ENCODE peak calls at places on chromosomes 6 and 20, in five cellular contexts. One of them, this sample, is unnamed.

GRCh38 chr6:106334646-106335448 is 9.3 kb upstream of the ATG5 start:
- DNase-seq in A549: peak
- DNase-seq in GM12878: no peak
- DNase-seq in H1: peak
- DNase-seq in HepG2: peak
- DNase-seq in this sample: peak

GRCh38 chr6:163180874-163181541 is 233.5 kb upstream of the QKI start:
- DNase-seq in A549: peak
- DNase-seq in GM12878: no peak
- DNase-seq in H1: peak
- DNase-seq in HepG2: peak
- DNase-seq in this sample: no peak

GRCh38 chr6:100845676-100846075 is 35.5 kb downstream of the ASCC3 start:
- DNase-seq in A549: no peak
- DNase-seq in GM12878: no peak
- DNase-seq in H1: no peak
- DNase-seq in HepG2: no peak
- DNase-seq in this sample: no peak

GRCh38 chr6:130033999-130034814 is 15.8 kb downstream of the L3MBTL3 start:
- DNase-seq in A549: no peak
- DNase-seq in GM12878: no peak
- DNase-seq in H1: no peak
- DNase-seq in HepG2: no peak
- DNase-seq in this sample: no peak

GRCh38 chr6:71289039-71289801 is 609 bp downstream of the OGFRL1 start:
- DNase-seq in A549: peak
- DNase-seq in GM12878: no peak
- DNase-seq in H1: peak
- DNase-seq in HepG2: no peak
- DNase-seq in this sample: peak

GRCh38 chr6:157613011-157613522 is 210.0 kb upstream of the SNX9 start:
- DNase-seq in A549: peak
- DNase-seq in GM12878: no peak
- DNase-seq in H1: no peak
- DNase-seq in HepG2: peak
- DNase-seq in this sample: no peak

GRCh38 chr6:154386848-154387717 is 30.5 kb upstream of the IPCEF1 start:
- DNase-seq in A549: peak
- DNase-seq in GM12878: no peak
- DNase-seq in H1: no peak
- DNase-seq in HepG2: peak
- DNase-seq in this sample: no peak

GRCh38 chr6:24636681-24637080 is 9.3 kb downstream of the KIAA0319 start:
- DNase-seq in A549: no peak
- DNase-seq in GM12878: no peak
- DNase-seq in H1: no peak
- DNase-seq in HepG2: no peak
- DNase-seq in this sample: no peak

GRCh38 chr20:63178889-63179751 is 36.8 kb downstream of the YTHDF1 start:
- DNase-seq in A549: peak
- DNase-seq in GM12878: no peak
- DNase-seq in H1: peak
- DNase-seq in HepG2: no peak
- DNase-seq in this sample: peak

GRCh38 chr6:163941471-163941980 is 527.0 kb downstream of the QKI start:
- DNase-seq in A549: no peak
- DNase-seq in GM12878: no peak
- DNase-seq in H1: no peak
- DNase-seq in HepG2: no peak
- DNase-seq in this sample: no peak

GRCh38 chr20:64057628-64058498 is 5.1 kb upstream of the TCEA2 start:
- DNase-seq in A549: peak
- DNase-seq in GM12878: no peak
- DNase-seq in H1: peak
- DNase-seq in HepG2: peak
- DNase-seq in this sample: peak

DNA sequence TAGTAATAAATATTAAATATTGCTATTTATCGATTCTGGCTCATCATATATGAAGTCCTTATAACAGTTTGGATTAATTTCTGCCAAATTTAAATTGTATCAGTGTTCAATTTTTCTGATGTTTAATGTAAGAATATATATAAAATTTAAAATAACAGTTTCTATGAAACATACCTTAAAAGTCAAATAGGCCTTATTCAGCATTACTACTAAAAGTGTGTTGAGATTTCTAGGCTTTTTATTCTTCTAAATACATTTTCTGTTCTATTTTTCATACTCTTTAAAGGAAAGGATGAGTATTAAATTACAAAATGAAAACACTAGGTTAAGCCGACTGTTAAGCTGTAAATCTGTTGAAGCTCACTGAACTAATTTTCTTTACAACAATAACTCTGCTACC is 13.6 kb downstream of the PERP start:
- DNase-seq in A549: no peak
- DNase-seq in GM12878: no peak
- DNase-seq in H1: no peak
- DNase-seq in HepG2: no peak
- DNase-seq in this sample: no peak
- TF ChIP-seq MAX in A549: no peak
- TF ChIP-seq MAX in GM12878: no peak
- TF ChIP-seq MAX in H1: no peak
- TF ChIP-seq MAX in HepG2: no peak
- TF ChIP-seq MAX in this sample: no peak

GRCh38 chr20:57433658-57434389 is 42.6 kb downstream of the RBM38 start:
- DNase-seq in A549: no peak
- DNase-seq in GM12878: no peak
- DNase-seq in H1: no peak
- DNase-seq in HepG2: no peak
- DNase-seq in this sample: no peak
- TF ChIP-seq CHD2 in A549: no peak
- TF ChIP-seq CHD2 in GM12878: no peak
- TF ChIP-seq CHD2 in H1: no peak
- TF ChIP-seq CHD2 in HepG2: no peak
- TF ChIP-seq CHD2 in this sample: no peak

GRCh38 chr6:160215232-160215631 is 43.4 kb downstream of the SLC22A2 start:
- DNase-seq in A549: no peak
- DNase-seq in GM12878: no peak
- DNase-seq in H1: no peak
- DNase-seq in HepG2: no peak
- DNase-seq in this sample: no peak
- TF ChIP-seq MAX in A549: no peak
- TF ChIP-seq MAX in GM12878: no peak
- TF ChIP-seq MAX in H1: no peak
- TF ChIP-seq MAX in HepG2: no peak
- TF ChIP-seq MAX in this sample: no peak

GRCh38 chr6:93417421-93417996 is 1.9 kb downstream of the EPHA7 start:
- DNase-seq in A549: peak
- DNase-seq in GM12878: no peak
- DNase-seq in H1: no peak
- DNase-seq in HepG2: no peak
- DNase-seq in this sample: peak
- TF ChIP-seq CHD2 in A549: no peak
- TF ChIP-seq CHD2 in GM12878: no peak
- TF ChIP-seq CHD2 in H1: no peak
- TF ChIP-seq CHD2 in HepG2: no peak
- TF ChIP-seq CHD2 in this sample: no peak

GRCh38 chr6:160005861-160006540 is 37.1 kb downstream of the IGF2R start:
- DNase-seq in A549: no peak
- DNase-seq in GM12878: no peak
- DNase-seq in H1: no peak
- DNase-seq in HepG2: no peak
- DNase-seq in this sample: peak
- TF ChIP-seq MAX in A549: no peak
- TF ChIP-seq MAX in GM12878: no peak
- TF ChIP-seq MAX in H1: no peak
- TF ChIP-seq MAX in HepG2: no peak
- TF ChIP-seq MAX in this sample: no peak

This sample was measured in SK-N-SH.